ENCODE peak calls at places on chromosomes 3 and 15, in eight cellular contexts. E is NT2/D1, Y is right atrium auricular region, H is neuronal stem cell, D is BE2C, O is sigmoid colon, X is aorta, N is uterus. T is an unnamed sample.
A peak's percentile ranks its signal among the peaks of the same experiment; 100 is the strongest.

GRCh38 chr3:112230033-112230432 is 64.0 kb downstream of the SLC9C1 start:
- DNase-seq in O (no peak), X (no peak), N (no peak), Y (no peak), D (no peak), H (no peak), E (no peak), T (no peak)

GRCh38 chr3:4957978-4958377 is 21.3 kb upstream of the BHLHE40 start:
- DNase-seq in D (no peak), E (no peak), O (no peak), N (no peak), Y (no peak), X (no peak), H (no peak), T (no peak)

GRCh38 chr3:16369247-16369646 is 104.2 kb downstream of the OXNAD1 start:
- DNase-seq in D (no peak), H (no peak), Y (no peak), N (no peak), O (no peak), X (no peak), E (no peak), T (no peak)

GRCh38 chr3:87052499-87053260 is 61.7 kb upstream of the VGLL3 start:
- DNase-seq in D (no peak), N (no peak), H (no peak), X (peak; percentile 70), Y (no peak), O (no peak), E (no peak), T (no peak)

GRCh38 chr15:66851226-66852063 is 149.4 kb downstream of the SMAD6 start:
- DNase-seq in Y (peak; percentile 90), H (peak; percentile 77), D (peak; percentile 83), N (peak; percentile 85), O (peak; percentile 94), X (peak; percentile 96), E (peak; percentile 79), T (peak; percentile 59)

GRCh38 chr15:100778831-100779288 is 100.8 kb upstream of the ALDH1A3 start:
- DNase-seq in N (peak; percentile 4), E (no peak), H (no peak), D (no peak), O (peak; percentile 57), X (peak; percentile 57), Y (peak; percentile 26), T (no peak)

GRCh38 chr3:178152010-178152409 is 384.2 kb upstream of the KCNMB2 start:
- DNase-seq in D (no peak), Y (no peak), H (no peak), N (no peak), E (no peak), X (no peak), O (no peak), T (no peak)

GRCh38 chr3:65402597-65402996 is 636.1 kb downstream of the MAGI1 start:
- DNase-seq in E (no peak), N (no peak), X (peak; percentile 82), O (peak; percentile 91), Y (no peak), H (no peak), D (no peak), T (peak; percentile 33)

GRCh38 chr3:53616330-53616729 is 121.9 kb downstream of the CACNA1D start:
- DNase-seq in O (no peak), H (no peak), E (no peak), D (no peak), Y (no peak), N (no peak), X (no peak), T (no peak)

GRCh38 chr15:99424131-99424571 is 141.6 kb upstream of the MEF2A start:
- DNase-seq in O (peak; percentile 51), D (no peak), E (no peak), N (peak; percentile 13), Y (no peak), H (no peak), X (peak; percentile 52), T (no peak)

GRCh38 chr15:47718474-47719440 is 1.5 kb downstream of the SEMA6D start:
- DNase-seq in H (no peak), N (peak; percentile 15), D (no peak), Y (peak; percentile 67), E (no peak), X (peak; percentile 71), O (no peak), T (peak; percentile 38)

GRCh38 chr3:107367353-107367752 is 9.9 kb upstream of the CCDC54 start:
- DNase-seq in N (no peak), O (no peak), D (no peak), E (no peak), H (no peak), Y (no peak), X (no peak), T (no peak)

GRCh38 chr15:29698030-29698701 is 124.1 kb downstream of the TJP1 start:
- DNase-seq in D (no peak), E (no peak), X (no peak), H (no peak), N (no peak), O (no peak), Y (no peak), T (no peak)

GRCh38 chr3:5022966-5023776 is 43.9 kb downstream of the BHLHE40 start:
- DNase-seq in O (peak; percentile 87), N (peak; percentile 77), X (peak; percentile 92), D (no peak), H (no peak), E (peak; percentile 61), Y (peak; percentile 84), T (peak; percentile 83)

GRCh38 chr3:108103971-108104797 is 13.4 kb upstream of the CD47 start:
- DNase-seq in E (no peak), Y (no peak), O (no peak), H (no peak), X (no peak), N (peak; percentile 46), D (peak; percentile 18), T (no peak)

GRCh38 chr3:13498354-13499060 is 18.4 kb downstream of the HDAC11 start:
- DNase-seq in X (peak; percentile 73), E (no peak), D (no peak), O (no peak), Y (no peak), H (no peak), N (no peak), T (no peak)

GRCh38 chr3:126677862-126678549 is 23.1 kb upstream of the TXNRD3 start:
- DNase-seq in O (no peak), E (no peak), H (no peak), X (no peak), Y (peak; percentile 34), N (no peak), D (no peak), T (no peak)

GRCh38 chr15:48425051-48425450 is 93.8 kb downstream of the DUT start:
- DNase-seq in H (no peak), X (no peak), N (no peak), O (no peak), D (no peak), E (no peak), Y (no peak), T (no peak)

GRCh38 chr15:77406846-77407245 is 13.1 kb downstream of the PEAK1 start:
- DNase-seq in H (no peak), D (no peak), E (no peak), Y (no peak), O (no peak), X (no peak), N (no peak), T (no peak)

DNA sequence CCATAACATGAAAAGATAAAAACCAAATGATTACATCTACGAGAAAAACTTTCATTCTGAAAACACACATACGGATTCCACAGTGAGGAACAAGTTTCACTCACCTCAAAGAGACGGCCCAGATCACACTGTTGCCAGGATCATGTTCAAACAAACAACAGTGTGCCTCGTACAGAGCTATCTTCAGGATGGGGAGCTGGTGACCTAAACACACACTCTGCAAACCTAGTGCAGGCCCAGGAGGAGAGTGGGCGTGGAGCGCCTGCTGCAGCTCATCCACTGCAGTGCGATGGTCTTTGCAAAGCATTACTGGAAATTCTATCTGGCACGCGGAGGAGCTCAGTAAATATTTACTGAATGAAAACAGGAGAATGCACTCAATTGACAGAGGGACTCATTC is 38.5 kb downstream of the TAMM41 start:
- DNase-seq in E (no peak), D (no peak), Y (no peak), H (no peak), X (no peak), O (peak; percentile 68), N (no peak), T (no peak)
- H3K36me3 ChIP-seq in E (peaks cover 67% of the 10 kb centered on the region), D (no peaks in the 10 kb centered on the region), Y (peaks cover 53% of the 10 kb centered on the region), H (peaks cover 11% of the 10 kb centered on the region), X (peaks cover 2% of the 10 kb centered on the region), O (peaks cover 39% of the 10 kb centered on the region), N (no peaks in the 10 kb centered on the region), T (peaks cover 58% of the 10 kb centered on the region)

GRCh38 chr15:58269455-58270414 is 131.6 kb downstream of the AQP9 start:
- DNase-seq in H (peak; percentile 36), N (no peak), X (no peak), D (peak; percentile 60), O (no peak), E (peak; percentile 67), Y (no peak), T (peak; percentile 20)

GRCh38 chr15:58268746-58269145 is 130.6 kb downstream of the AQP9 start:
- DNase-seq in Y (no peak), E (no peak), D (no peak), O (no peak), N (no peak), X (no peak), H (no peak), T (no peak)

GRCh38 chr15:58264068-58264971 is 126.1 kb downstream of the AQP9 start:
- DNase-seq in E (no peak), H (no peak), Y (no peak), D (peak; percentile 61), X (no peak), O (no peak), N (no peak), T (no peak)

GRCh38 chr15:58271410-58271809 is 133.2 kb downstream of the AQP9 start:
- DNase-seq in H (no peak), N (no peak), E (no peak), X (no peak), Y (no peak), D (no peak), O (no peak), T (no peak)

GRCh38 chr15:58267026-58267425 is 128.8 kb downstream of the AQP9 start:
- DNase-seq in D (no peak), E (no peak), O (no peak), Y (no peak), X (no peak), H (no peak), N (no peak), T (no peak)
- H3K36me3 ChIP-seq in D (no peaks in the 10 kb centered on the region), E (no peaks in the 10 kb centered on the region), O (no peaks in the 10 kb centered on the region), Y (no peaks in the 10 kb centered on the region), X (no peaks in the 10 kb centered on the region), H (no peaks in the 10 kb centered on the region), N (no peaks in the 10 kb centered on the region), T (no peaks in the 10 kb centered on the region)

GRCh38 chr3:123161167-123161566 is 40.6 kb upstream of the SEC22A start:
- DNase-seq in X (no peak), E (no peak), O (no peak), D (no peak), H (no peak), N (no peak), Y (no peak), T (no peak)
- H3K36me3 ChIP-seq in X (peaks cover 10% of the 10 kb centered on the region), E (peaks cover 93% of the 10 kb centered on the region), O (peaks cover 73% of the 10 kb centered on the region), D (peaks cover 63% of the 10 kb centered on the region), H (peaks cover 1% of the 10 kb centered on the region), N (no peaks in the 10 kb centered on the region), Y (peaks cover 30% of the 10 kb centered on the region), T (peaks cover 5% of the 10 kb centered on the region)

DNA sequence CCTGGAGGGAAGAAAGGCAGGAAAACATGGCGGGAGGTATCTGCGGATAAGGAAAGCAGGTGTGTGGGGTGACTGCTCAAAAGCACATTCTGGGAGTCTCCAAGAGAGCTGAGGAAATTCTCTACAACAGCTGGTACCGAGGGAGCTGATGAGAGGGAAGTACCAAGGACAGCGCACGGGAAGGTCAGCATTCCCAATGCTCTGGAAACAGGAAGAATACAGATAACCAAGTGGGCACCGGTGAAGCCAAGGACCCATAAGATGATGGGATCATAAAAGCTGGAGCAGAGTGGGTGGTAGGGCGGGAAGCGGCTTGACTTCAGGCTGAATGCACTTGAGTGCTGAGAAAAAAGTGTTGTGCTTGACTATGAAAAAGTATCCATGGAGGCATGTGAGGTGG is 215.3 kb downstream of the NR1D2 start:
- DNase-seq in D (no peak), X (peak; percentile 74), H (peak; percentile 27), Y (no peak), O (no peak), E (no peak), N (no peak), T (no peak)
- H3K36me3 ChIP-seq in D (no peaks in the 10 kb centered on the region), X (no peaks in the 10 kb centered on the region), H (no peaks in the 10 kb centered on the region), Y (no peaks in the 10 kb centered on the region), O (no peaks in the 10 kb centered on the region), E (no peaks in the 10 kb centered on the region), N (no peaks in the 10 kb centered on the region), T (no peaks in the 10 kb centered on the region)